ENCODE peak calls at places on chromosomes 11 and 22, in five cellular contexts. W is stimulated activated CD4-positive, alpha-beta T cell treated with anti-CD3 and anti-CD28 coated beads, Interleukin-2, amount 100 ng/mL, for 24 hours; A is coronary artery; V is ureter; Z is HCT116. G is an unnamed sample.

GRCh38 chr11:79809487-79809886 is 368.7 kb upstream of the TENM4 start:
- DNase-seq in W (no peak), A (no peak), V (no peak), Z (no peak), G (no peak)

GRCh38 chr22:27317961-27318360 is 483.6 kb downstream of the MN1 start:
- DNase-seq in W (no peak), A (no peak), V (no peak), Z (no peak), G (no peak)

GRCh38 chr22:29268511-29269229 is 602 bp downstream of the EWSR1 start:
- DNase-seq in W (peak), A (no peak), V (no peak), Z (peak), G (peak)

GRCh38 chr11:68660066-68660810 is 24.1 kb upstream of the GAL start:
- DNase-seq in W (no peak), A (no peak), V (no peak), Z (no peak), G (no peak)

GRCh38 chr11:17991799-17992433 is 20.9 kb downstream of the SERGEF start:
- DNase-seq in W (peak), A (no peak), V (no peak), Z (peak), G (peak)

GRCh38 chr11:47502767-47503166 is 50.2 kb downstream of the CELF1 start:
- DNase-seq in W (no peak), A (no peak), V (no peak), Z (no peak), G (no peak)

GRCh38 chr22:23178512-23179254 is 1.6 kb upstream of the BCR start:
- DNase-seq in W (peak), A (no peak), V (no peak), Z (peak), G (peak)

GRCh38 chr11:85941380-85941973 is 86.3 kb downstream of the CCDC83 start:
- DNase-seq in W (no peak), A (no peak), V (peak), Z (no peak), G (peak)

GRCh38 chr22:20583471-20583922 is 76.1 kb downstream of the MED15 start:
- DNase-seq in W (no peak), A (no peak), V (no peak), Z (no peak), G (no peak)

GRCh38 chr11:108825381-108825780 is 160.5 kb downstream of the DDX10 start:
- DNase-seq in W (no peak), A (no peak), V (no peak), Z (no peak), G (no peak)

GRCh38 chr11:8361664-8362210 is 98.1 kb upstream of the LMO1 start:
- DNase-seq in W (no peak), A (no peak), V (no peak), Z (no peak), G (no peak)

GRCh38 chr11:12088047-12088481 is 22.3 kb upstream of the MICAL2 start:
- DNase-seq in W (no peak), A (peak), V (peak), Z (no peak), G (no peak)

GRCh38 chr22:33476716-33477115 is 418.5 kb upstream of the SYN3 start:
- DNase-seq in W (no peak), A (no peak), V (no peak), Z (no peak), G (no peak)

GRCh38 chr22:42991010-42991651 is 23.8 kb downstream of the PACSIN2 start:
- DNase-seq in W (no peak), A (no peak), V (no peak), Z (no peak), G (no peak)

GRCh38 chr11:101974255-101974654 is 57.9 kb upstream of the ANGPTL5 start:
- DNase-seq in W (no peak), A (no peak), V (no peak), Z (no peak), G (no peak)

GRCh38 chr11:46279393-46280099 is 2.1 kb downstream of the CREB3L1 start:
- DNase-seq in W (no peak), A (peak), V (no peak), Z (no peak), G (no peak)

GRCh38 chr22:26577081-26577480 is 12.9 kb downstream of the TPST2 start:
- DNase-seq in W (no peak), A (no peak), V (no peak), Z (no peak), G (no peak)

GRCh38 chr11:27770576-27770975 is 70.3 kb upstream of the BDNF start:
- DNase-seq in W (no peak), A (no peak), V (no peak), Z (peak), G (no peak)

GRCh38 chr11:77174559-77174958 is 46.5 kb downstream of the MYO7A start:
- DNase-seq in W (no peak), A (no peak), V (no peak), Z (no peak), G (no peak)

GRCh38 chr11:79697905-79698304 is 257.1 kb upstream of the TENM4 start:
- DNase-seq in W (no peak), A (no peak), V (no peak), Z (no peak), G (no peak)

GRCh38 chr11:75668508-75669297 is at the start of gene MAP6:
- DNase-seq in W (peak), A (no peak), V (no peak), Z (no peak), G (peak)

GRCh38 chr11:13965337-13965736 is 2.8 kb downstream of the SPON1 start:
- DNase-seq in W (no peak), A (no peak), V (no peak), Z (no peak), G (no peak)

GRCh38 chr11:91178366-91178765 is 955.5 kb upstream of the CHORDC1 start:
- DNase-seq in W (no peak), A (no peak), V (no peak), Z (no peak), G (no peak)

GRCh38 chr22:37647928-37648327 is 8.5 kb downstream of the SH3BP1 start:
- DNase-seq in W (no peak), A (no peak), V (no peak), Z (peak), G (no peak)

GRCh38 chr22:29820941-29821789 is 16.9 kb downstream of the ASCC2 start:
- DNase-seq in W (no peak), A (peak), V (peak), Z (peak), G (no peak)

GRCh38 chr22:23829845-23830372 is 8.9 kb downstream of the DERL3 start:
- DNase-seq in W (no peak), A (no peak), V (no peak), Z (no peak), G (no peak)

GRCh38 chr11:72823105-72823804 is 9.0 kb downstream of the ATG16L2 start:
- DNase-seq in W (no peak), A (no peak), V (no peak), Z (no peak), G (no peak)

GRCh38 chr11:65431452-65432132 is 9.0 kb downstream of the NEAT1 start:
- DNase-seq in W (no peak), A (no peak), V (no peak), Z (no peak), G (peak)

G was measured in activated naive CD4-positive, alpha-beta T cell treated with Interleukin-2 at 50 U/mL for 16 hours.